ENCODE peak calls at places on chromosomes 2 and 18, in eight cellular contexts. A is PC-9; R is KBM-7; C is stimulated activated CD4-positive, alpha-beta T cell treated with anti-CD3 and anti-CD28 coated beads, Interleukin-15, amount 100 ng/mL, for 24 hours; H is activated T-cell treated with anti-CD3 and anti-CD28 coated beads for 48 hours; J is GDM1; P is mucosa of gallbladder; K is Peyer's patch. N is an unnamed sample.

GRCh38 chr2:53129851-53130250 is 637.8 kb upstream of the CHAC2 start:
- DNase-seq in J (no peak), A (peak), H (no peak), K (no peak), R (no peak), P (no peak), C (no peak), N (no peak)

GRCh38 chr18:22678486-22678885 is 254.6 kb upstream of the RBBP8 start:
- DNase-seq in C (no peak), P (no peak), K (no peak), R (no peak), A (no peak), J (no peak), H (no peak), N (no peak)

GRCh38 chr2:33595385-33595784 is 3.7 kb downstream of the FAM98A start:
- DNase-seq in R (no peak), J (no peak), H (no peak), C (no peak), P (no peak), K (no peak), A (no peak), N (no peak)

GRCh38 chr2:134727385-134727784 is 8.6 kb upstream of the TMEM163 start:
- DNase-seq in J (no peak), R (no peak), A (peak), H (no peak), P (no peak), C (no peak), K (no peak), N (no peak)

GRCh38 chr2:85905187-85905666 is 16.4 kb upstream of the ST3GAL5 start:
- DNase-seq in J (no peak), C (no peak), K (no peak), H (no peak), R (no peak), A (no peak), P (peak), N (no peak)

GRCh38 chr2:102159295-102159694 is 16.7 kb downstream of the IL1R1 start:
- DNase-seq in K (no peak), C (no peak), J (no peak), A (no peak), R (no peak), H (no peak), P (no peak), N (no peak)

GRCh38 chr2:122886479-122887130 is 1131.2 kb downstream of the TSN start:
- DNase-seq in J (no peak), H (no peak), C (no peak), P (no peak), R (no peak), K (no peak), A (no peak), N (no peak)

GRCh38 chr2:127654084-127654837 is 8.3 kb downstream of the GPR17 start:
- DNase-seq in J (no peak), A (no peak), H (no peak), R (no peak), P (no peak), C (no peak), K (no peak), N (no peak)

GRCh38 chr18:1075310-1075709 is 170.6 kb downstream of the ADCYAP1 start:
- DNase-seq in C (no peak), J (no peak), H (no peak), A (no peak), K (no peak), R (no peak), P (no peak), N (no peak)

GRCh38 chr2:196499686-196500085 is 139.8 kb upstream of the CCDC150 start:
- DNase-seq in K (no peak), R (no peak), C (no peak), H (no peak), A (no peak), P (no peak), J (no peak), N (no peak)

GRCh38 chr2:230778350-230779140 is 65.9 kb downstream of the CAB39 start:
- DNase-seq in J (no peak), C (no peak), K (no peak), H (no peak), P (no peak), R (no peak), A (no peak), N (no peak)

GRCh38 chr2:134206029-134206428 is 47.8 kb upstream of the MGAT5 start:
- DNase-seq in J (no peak), H (no peak), A (no peak), C (no peak), P (no peak), R (peak), K (no peak), N (no peak)

GRCh38 chr2:60808330-60808801 is 52.3 kb downstream of the PAPOLG start:
- DNase-seq in C (no peak), J (no peak), P (no peak), K (no peak), H (no peak), R (no peak), A (no peak), N (peak)

GRCh38 chr2:20165677-20166509 is 59.0 kb downstream of the SDC1 start:
- DNase-seq in K (no peak), R (no peak), J (no peak), C (no peak), A (no peak), H (no peak), P (no peak), N (no peak)

GRCh38 chr18:32315881-32316280 is 126.0 kb downstream of the MEP1B start:
- DNase-seq in K (no peak), R (no peak), C (no peak), H (no peak), P (no peak), A (no peak), J (no peak), N (no peak)

GRCh38 chr2:21118302-21118920 is 5.4 kb upstream of the TDRD15 start:
- DNase-seq in J (no peak), H (no peak), P (peak), C (peak), A (peak), R (peak), K (no peak), N (peak)

GRCh38 chr2:128202791-128203190 is 111.8 kb downstream of the UGGT1 start:
- DNase-seq in J (no peak), A (no peak), C (no peak), H (no peak), K (no peak), R (no peak), P (no peak), N (no peak)

GRCh38 chr2:24814498-24814897 is 21.3 kb downstream of the CENPO start:
- DNase-seq in H (no peak), P (no peak), J (no peak), R (no peak), A (no peak), K (no peak), C (no peak), N (no peak)

GRCh38 chr2:205543262-205543843 is 138.9 kb upstream of the NRP2 start:
- DNase-seq in R (no peak), K (no peak), H (no peak), J (no peak), A (no peak), C (peak), P (no peak), N (no peak)

GRCh38 chr18:46771141-46771540 is 14.3 kb upstream of the ST8SIA5 start:
- DNase-seq in C (no peak), A (no peak), J (peak), P (no peak), K (no peak), H (no peak), R (peak), N (no peak)

GRCh38 chr2:200356794-200357472 is 50.4 kb downstream of the SPATS2L start:
- DNase-seq in C (no peak), J (no peak), K (no peak), A (no peak), H (no peak), R (no peak), P (no peak), N (no peak)

GRCh38 chr2:237732790-237733349 is 65.7 kb upstream of the RBM44 start:
- DNase-seq in P (no peak), J (no peak), K (no peak), R (no peak), H (no peak), A (no peak), C (no peak), N (peak)

GRCh38 chr2:21043744-21044532 is at the start of gene APOB:
- DNase-seq in J (no peak), K (no peak), C (peak), R (no peak), H (no peak), A (no peak), P (no peak), N (peak)

GRCh38 chr18:58605027-58606020 is 23.6 kb downstream of the ALPK2 start:
- DNase-seq in J (no peak), H (no peak), K (no peak), C (peak), P (no peak), R (no peak), A (no peak), N (no peak)

GRCh38 chr2:231710751-231711676 is 2.7 kb downstream of the PTMA start:
- DNase-seq in C (peak), R (peak), A (peak), K (peak), J (no peak), H (no peak), P (peak), N (peak)

GRCh38 chr18:1999387-1999786 is 571.9 kb downstream of the METTL4 start:
- DNase-seq in K (no peak), A (no peak), H (no peak), C (no peak), P (no peak), R (no peak), J (no peak), N (no peak)

GRCh38 chr2:36800381-36800780 is 103.9 kb downstream of the VIT start:
- DNase-seq in H (peak), A (no peak), P (no peak), K (no peak), R (no peak), C (peak), J (no peak), N (no peak)

GRCh38 chr2:96636772-96637171 is 1.3 kb downstream of the KANSL3 start:
- DNase-seq in K (no peak), H (no peak), C (no peak), A (no peak), P (no peak), R (no peak), J (no peak), N (no peak)

GRCh38 chr2:216012133-216012829 is 1.1 kb downstream of the MREG start:
- DNase-seq in H (no peak), R (peak), K (no peak), J (no peak), C (no peak), A (peak), P (no peak), N (peak)

GRCh38 chr2:66440692-66441091 is 5.8 kb downstream of the MEIS1 start:
- DNase-seq in H (no peak), R (no peak), C (no peak), J (no peak), P (no peak), A (no peak), K (no peak), N (peak)

GRCh38 chr18:79458131-79458838 is 62.6 kb downstream of the NFATC1 start:
- DNase-seq in P (peak), C (no peak), A (peak), R (no peak), J (no peak), K (no peak), H (no peak), N (peak)

N was measured in H7.